ENCODE peak calls at places on chromosomes 16 and 17, in ten cellular contexts. One of them, this sample, is unnamed.

GRCh38 chr17:67019126-67019507 is 25.2 kb upstream of the CACNG1 start:
- DNase-seq in hepatic stellate cell: no peak
- DNase-seq in HAP-1: no peak
- DNase-seq in ACHN: no peak
- DNase-seq in activated T-cell treated with anti-CD3 and anti-CD28 coated beads, Interleukin-2, amount 50 U/mL, for 72 hours: no peak
- DNase-seq in NCI-H2081: no peak
- DNase-seq in Calu3: no peak
- DNase-seq in SW 1271: no peak
- DNase-seq in NCI-H1930: no peak
- DNase-seq in body of pancreas: no peak
- DNase-seq in this sample: no peak

GRCh38 chr16:83603981-83604570 is 203.7 kb upstream of the HSBP1 start:
- DNase-seq in hepatic stellate cell: no peak
- DNase-seq in HAP-1: no peak
- DNase-seq in ACHN: no peak
- DNase-seq in activated T-cell treated with anti-CD3 and anti-CD28 coated beads, Interleukin-2, amount 50 U/mL, for 72 hours: no peak
- DNase-seq in NCI-H2081: no peak
- DNase-seq in Calu3: no peak
- DNase-seq in SW 1271: no peak
- DNase-seq in NCI-H1930: no peak
- DNase-seq in body of pancreas: no peak
- DNase-seq in this sample: no peak

GRCh38 chr16:66486773-66487579 is 59.9 kb downstream of the BEAN1 start:
- DNase-seq in hepatic stellate cell: peak
- DNase-seq in HAP-1: no peak
- DNase-seq in ACHN: no peak
- DNase-seq in activated T-cell treated with anti-CD3 and anti-CD28 coated beads, Interleukin-2, amount 50 U/mL, for 72 hours: no peak
- DNase-seq in NCI-H2081: no peak
- DNase-seq in Calu3: no peak
- DNase-seq in SW 1271: no peak
- DNase-seq in NCI-H1930: no peak
- DNase-seq in body of pancreas: no peak
- DNase-seq in this sample: no peak

GRCh38 chr17:78997231-78997741 is 12.3 kb downstream of the CANT1 start:
- DNase-seq in hepatic stellate cell: no peak
- DNase-seq in HAP-1: no peak
- DNase-seq in ACHN: no peak
- DNase-seq in activated T-cell treated with anti-CD3 and anti-CD28 coated beads, Interleukin-2, amount 50 U/mL, for 72 hours: no peak
- DNase-seq in NCI-H2081: no peak
- DNase-seq in Calu3: no peak
- DNase-seq in SW 1271: no peak
- DNase-seq in NCI-H1930: no peak
- DNase-seq in body of pancreas: no peak
- DNase-seq in this sample: no peak

GRCh38 chr16:67957622-67958021 is 10.8 kb downstream of the SLC12A4 start:
- DNase-seq in hepatic stellate cell: no peak
- DNase-seq in HAP-1: no peak
- DNase-seq in ACHN: no peak
- DNase-seq in activated T-cell treated with anti-CD3 and anti-CD28 coated beads, Interleukin-2, amount 50 U/mL, for 72 hours: no peak
- DNase-seq in NCI-H2081: no peak
- DNase-seq in Calu3: no peak
- DNase-seq in SW 1271: no peak
- DNase-seq in NCI-H1930: no peak
- DNase-seq in body of pancreas: no peak
- DNase-seq in this sample: no peak

GRCh38 chr17:77476006-77476405 is 335.2 kb downstream of the SEC14L1 start:
- DNase-seq in hepatic stellate cell: no peak
- DNase-seq in HAP-1: no peak
- DNase-seq in ACHN: no peak
- DNase-seq in activated T-cell treated with anti-CD3 and anti-CD28 coated beads, Interleukin-2, amount 50 U/mL, for 72 hours: no peak
- DNase-seq in NCI-H2081: no peak
- DNase-seq in Calu3: no peak
- DNase-seq in SW 1271: no peak
- DNase-seq in NCI-H1930: no peak
- DNase-seq in body of pancreas: no peak
- DNase-seq in this sample: no peak

GRCh38 chr16:64416232-64417010 is 705.4 kb downstream of the CDH11 start:
- DNase-seq in hepatic stellate cell: peak
- DNase-seq in HAP-1: no peak
- DNase-seq in ACHN: peak
- DNase-seq in activated T-cell treated with anti-CD3 and anti-CD28 coated beads, Interleukin-2, amount 50 U/mL, for 72 hours: no peak
- DNase-seq in NCI-H2081: no peak
- DNase-seq in Calu3: no peak
- DNase-seq in SW 1271: peak
- DNase-seq in NCI-H1930: no peak
- DNase-seq in body of pancreas: no peak
- DNase-seq in this sample: peak

GRCh38 chr16:87470332-87470731 is 22.5 kb downstream of the ZCCHC14 start:
- DNase-seq in hepatic stellate cell: no peak
- DNase-seq in HAP-1: no peak
- DNase-seq in ACHN: no peak
- DNase-seq in activated T-cell treated with anti-CD3 and anti-CD28 coated beads, Interleukin-2, amount 50 U/mL, for 72 hours: no peak
- DNase-seq in NCI-H2081: no peak
- DNase-seq in Calu3: no peak
- DNase-seq in SW 1271: no peak
- DNase-seq in NCI-H1930: no peak
- DNase-seq in body of pancreas: no peak
- DNase-seq in this sample: no peak

GRCh38 chr17:48547839-48548686 is 3.2 kb upstream of the HOXB2 start:
- DNase-seq in hepatic stellate cell: peak
- DNase-seq in HAP-1: peak
- DNase-seq in ACHN: no peak
- DNase-seq in activated T-cell treated with anti-CD3 and anti-CD28 coated beads, Interleukin-2, amount 50 U/mL, for 72 hours: peak
- DNase-seq in NCI-H2081: peak
- DNase-seq in Calu3: peak
- DNase-seq in SW 1271: no peak
- DNase-seq in NCI-H1930: peak
- DNase-seq in body of pancreas: no peak
- DNase-seq in this sample: no peak